ENCODE peak calls at places on chromosomes 2 and 18, in seven cellular contexts. U, D, N, W, S, X and B are unnamed samples.

GRCh38 chr2:180219471-180219870 is 212.4 kb upstream of the CWC22 start:
- DNase-seq in S (no peak), N (no peak), X (no peak), W (no peak), U (no peak), D (no peak), B (no peak)

GRCh38 chr18:57208056-57208455 is 61.2 kb downstream of the BOD1L2 start:
- DNase-seq in S (no peak), W (no peak), N (peak), X (no peak), U (peak), D (no peak), B (peak)

GRCh38 chr2:201194097-201194496 is 11.2 kb downstream of the CASP10 start:
- DNase-seq in W (peak), X (no peak), U (no peak), D (no peak), N (no peak), S (no peak), B (no peak)

GRCh38 chr2:186853871-186854435 is 5.0 kb upstream of the ZSWIM2 start:
- DNase-seq in N (no peak), S (no peak), W (no peak), X (no peak), D (peak), U (no peak), B (no peak)

GRCh38 chr18:24270937-24271380 is 126.7 kb downstream of the OSBPL1A start:
- DNase-seq in X (no peak), W (no peak), D (peak), N (peak), U (no peak), S (no peak), B (no peak)

GRCh38 chr18:7523772-7524171 is 43.3 kb upstream of the PTPRM start:
- DNase-seq in W (no peak), X (no peak), S (no peak), U (no peak), N (no peak), D (no peak), B (no peak)

GRCh38 chr18:35324926-35325655 is 19.1 kb downstream of the ZNF24 start:
- DNase-seq in X (no peak), D (no peak), S (no peak), W (no peak), U (no peak), N (no peak), B (no peak)

GRCh38 chr2:119178811-119179601 is 20.5 kb upstream of the C1QL2 start:
- DNase-seq in S (no peak), U (peak), D (peak), W (no peak), X (no peak), N (peak), B (no peak)

GRCh38 chr2:105789745-105790466 is 45.2 kb downstream of the NCK2 start:
- DNase-seq in W (no peak), N (no peak), X (no peak), S (peak), U (peak), D (peak), B (no peak)